ENCODE peak calls at places on chromosomes 16 and 17, in eight cellular contexts. Y, S, J, D, W, H, O and R are unnamed samples. For H3K4me1, the result is how much of the 10 kb centered on the place peaks cover.

GRCh38 chr17:58531661-58532554 is 17.5 kb upstream of the MTMR4 start:
- DNase-seq in O (peak), J (peak), Y (peak), W (peak), D (no peak), H (peak), S (peak), R (no peak)

GRCh38 chr16:53435066-53435688 is 906 bp downstream of the RBL2 start:
- DNase-seq in W (peak), J (peak), O (peak), H (peak), D (peak), Y (peak), S (peak), R (peak)

GRCh38 chr17:30290696-30291570 is 811 bp downstream of the BLMH start:
- DNase-seq in D (peak), J (peak), W (peak), H (peak), Y (peak), S (peak), O (peak), R (peak)

GRCh38 chr17:43418441-43419374 is 19.9 kb downstream of the ARL4D start:
- DNase-seq in H (no peak), O (no peak), D (peak), W (no peak), Y (peak), J (no peak), S (no peak), R (peak)

GRCh38 chr16:54987081-54987480 is 56.4 kb downstream of the IRX5 start:
- DNase-seq in W (no peak), S (no peak), J (no peak), O (no peak), H (no peak), D (no peak), Y (no peak), R (no peak)

GRCh38 chr16:17409894-17410293 is 60.9 kb downstream of the XYLT1 start:
- DNase-seq in S (no peak), O (no peak), Y (no peak), H (no peak), J (no peak), W (no peak), D (no peak), R (no peak)

GRCh38 chr17:75720656-75721462 is at the start of gene ITGB4:
- DNase-seq in H (peak), D (peak), O (peak), W (peak), S (peak), Y (no peak), J (peak), R (peak)

GRCh38 chr16:54242199-54242598 is 44.4 kb downstream of the IRX3 start:
- DNase-seq in J (no peak), H (peak), O (no peak), W (no peak), Y (no peak), S (no peak), D (no peak), R (no peak)

GRCh38 chr17:74296548-74296936 is 22.5 kb downstream of the DNAI2 start:
- DNase-seq in W (peak), O (peak), S (peak), D (peak), H (no peak), Y (peak), J (peak), R (no peak)

GRCh38 chr16:60945225-60945624 is 1091.0 kb downstream of the CDH8 start:
- DNase-seq in D (no peak), J (no peak), W (no peak), Y (no peak), O (no peak), S (no peak), H (no peak), R (no peak)

GRCh38 chr17:48024149-48025039 is 13.2 kb downstream of the COPZ2 start:
- DNase-seq in J (peak), H (peak), Y (no peak), D (peak), W (no peak), S (peak), O (no peak), R (no peak)

GRCh38 chr17:48194097-48194550 is 86.6 kb downstream of the SNX11 start:
- DNase-seq in H (peak), W (no peak), J (no peak), Y (peak), D (no peak), O (no peak), S (no peak), R (no peak)

GRCh38 chr17:65530985-65531507 is 30.4 kb downstream of the AXIN2 start:
- DNase-seq in S (no peak), J (no peak), Y (peak), H (no peak), W (peak), O (no peak), D (no peak), R (no peak)

GRCh38 chr16:1194665-1195392 is 30.2 kb downstream of the TPSG1 start:
- DNase-seq in W (no peak), O (peak), D (no peak), S (no peak), Y (no peak), H (peak), J (no peak), R (no peak)

GRCh38 chr16:69012906-69013305 is 92.5 kb upstream of the HAS3 start:
- DNase-seq in S (no peak), Y (no peak), H (no peak), D (no peak), O (no peak), J (no peak), W (no peak), R (no peak)

GRCh38 chr17:17837966-17838962 is 1.5 kb upstream of the SREBF1 start:
- DNase-seq in S (peak), J (peak), H (no peak), D (peak), O (peak), W (peak), Y (peak), R (no peak)

GRCh38 chr16:85086347-85087291 is 25.7 kb downstream of the CIBAR2 start:
- DNase-seq in S (peak), Y (peak), J (peak), H (peak), D (peak), W (peak), O (peak), R (peak)

GRCh38 chr16:83953796-83954576 is 946 bp downstream of the OSGIN1 start:
- DNase-seq in W (no peak), Y (peak), O (peak), S (no peak), J (no peak), D (peak), H (peak), R (peak)

GRCh38 chr16:62277942-62278341 is 241.7 kb upstream of the CDH8 start:
- DNase-seq in Y (no peak), H (no peak), O (no peak), S (no peak), D (no peak), J (no peak), W (no peak), R (no peak)

GRCh38 chr16:48607056-48607825 is 2.7 kb downstream of the N4BP1 start:
- DNase-seq in J (peak), H (no peak), Y (peak), S (no peak), D (no peak), O (peak), W (no peak), R (peak)

GRCh38 chr17:45131294-45131615 is 1.1 kb downstream of the PLCD3 start:
- DNase-seq in S (no peak), D (no peak), Y (no peak), W (no peak), H (no peak), J (no peak), O (no peak), R (no peak)

GRCh38 chr17:19897108-19897854 is 29.5 kb upstream of the ULK2 start:
- DNase-seq in O (peak), J (no peak), D (no peak), S (peak), Y (no peak), H (no peak), W (no peak), R (no peak)

GRCh38 chr16:4404967-4405696 is 11.3 kb downstream of the CORO7 start:
- DNase-seq in W (no peak), J (peak), Y (no peak), O (no peak), S (no peak), D (no peak), H (no peak), R (no peak)

GRCh38 chr16:86064431-86065250 is 165.7 kb downstream of the IRF8 start:
- DNase-seq in O (no peak), S (no peak), D (no peak), W (no peak), H (no peak), Y (no peak), J (no peak), R (no peak)

GRCh38 chr17:78645421-78646295 is 68.5 kb upstream of the DNAH17 start:
- DNase-seq in S (peak), J (peak), Y (peak), O (peak), D (peak), W (peak), H (peak), R (no peak)

GRCh38 chr16:19853132-19853972 is 31.3 kb downstream of the GPRC5B start:
- DNase-seq in W (no peak), O (no peak), D (no peak), J (no peak), H (no peak), S (no peak), Y (no peak), R (no peak)

GRCh38 chr16:28202147-28202746 is 9.5 kb downstream of the XPO6 start:
- DNase-seq in D (no peak), Y (no peak), J (no peak), W (no peak), S (no peak), H (no peak), O (no peak), R (no peak)

GRCh38 chr16:83851473-83851872 is 43.7 kb downstream of the HSBP1 start:
- DNase-seq in D (no peak), O (peak), Y (no peak), J (no peak), W (no peak), S (no peak), H (no peak), R (no peak)

GRCh38 chr17:77319211-77320031 is 178.7 kb downstream of the SEC14L1 start:
- DNase-seq in D (peak), O (peak), W (peak), Y (peak), H (peak), S (peak), J (peak), R (peak)

GRCh38 chr16:54398986-54399385 is 112.4 kb upstream of the IRX3 start:
- DNase-seq in H (no peak), D (no peak), Y (no peak), S (no peak), O (no peak), W (no peak), J (no peak), R (no peak)

GRCh38 chr16:87856796-87857228 is 12.5 kb downstream of the SLC7A5 start:
- DNase-seq in Y (no peak), W (no peak), S (peak), J (no peak), H (no peak), O (no peak), D (peak), R (no peak)

GRCh38 chr17:10025976-10026785 is 121.1 kb upstream of the RCVRN start:
- DNase-seq in S (no peak), H (no peak), Y (no peak), J (no peak), D (no peak), W (no peak), O (no peak), R (peak)

GRCh38 chr17:35890774-35891155 is 10.6 kb upstream of the CCL5 start:
- DNase-seq in W (no peak), H (peak), J (no peak), Y (no peak), D (no peak), S (no peak), O (peak), R (no peak)

GRCh38 chr17:38617074-38617860 is 11.5 kb upstream of the SRCIN1 start:
- DNase-seq in S (no peak), Y (no peak), D (no peak), J (no peak), H (no peak), O (peak), W (no peak), R (no peak)
- H3K27ac ChIP-seq in S (no peak), Y (no peak), D (no peak), J (no peak), H (no peak), O (no peak), W (no peak), R (no peak)

GRCh38 chr17:50863931-50864330 is 2.2 kb downstream of the TOB1 start:
- DNase-seq in S (no peak), H (no peak), O (no peak), J (no peak), Y (no peak), D (no peak), W (no peak), R (no peak)
- H3K4me1 ChIP-seq in S (under half), H (half or more), O (under half), J (under half), Y (under half), D (under half), W (under half), R (under half)

GRCh38 chr17:49343273-49343672 is 18.8 kb downstream of the ZNF652 start:
- DNase-seq in H (no peak), D (no peak), Y (peak), S (no peak), W (no peak), O (no peak), J (no peak), R (peak)

GRCh38 chr17:49344914-49345313 is 17.1 kb downstream of the ZNF652 start:
- DNase-seq in J (no peak), O (no peak), S (no peak), Y (no peak), W (no peak), D (no peak), H (no peak), R (no peak)

GRCh38 chr17:49339359-49339758 is 22.7 kb downstream of the ZNF652 start:
- DNase-seq in W (no peak), H (no peak), J (no peak), S (no peak), D (no peak), Y (no peak), O (no peak), R (no peak)

GRCh38 chr17:49341356-49341755 is 20.7 kb downstream of the ZNF652 start:
- DNase-seq in J (no peak), D (no peak), S (no peak), W (no peak), H (no peak), O (no peak), Y (no peak), R (no peak)

DNA sequence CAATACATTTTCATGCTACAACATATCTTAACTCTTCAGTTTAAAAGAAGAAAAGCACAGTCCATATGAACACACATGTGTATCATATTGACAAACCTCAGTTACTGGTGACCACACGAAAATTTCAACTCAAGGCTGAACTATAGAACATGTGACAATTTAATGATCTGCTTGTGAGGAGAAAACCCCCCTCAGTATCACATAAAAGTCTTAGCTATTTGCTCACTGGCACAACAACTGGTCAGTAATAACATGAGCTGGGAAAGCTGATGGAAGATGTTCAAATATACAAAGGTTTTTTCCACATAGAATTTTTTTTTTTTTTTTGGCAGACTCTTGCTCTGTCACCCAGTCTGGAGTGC is 19.5 kb downstream of the ZNF652 start:
- DNase-seq in W (no peak), O (no peak), H (no peak), Y (no peak), J (no peak), S (no peak), D (no peak), R (no peak)
- H3K27ac ChIP-seq in W (no peak), O (no peak), H (peak), Y (no peak), J (no peak), S (peak), D (no peak), R (no peak)

GRCh38 chr17:81842725-81843504 is 8.1 kb upstream of the PPP1R27 start:
- DNase-seq in O (no peak), J (no peak), D (no peak), W (no peak), Y (no peak), S (peak), H (no peak), R (peak)
- H3K4me1 ChIP-seq in O (under half), J (under half), D (under half), W (under half), Y (under half), S (under half), H (under half), R (under half)

GRCh38 chr16:58048914-58049696 is 23.6 kb downstream of the MMP15 start:
- DNase-seq in D (no peak), O (no peak), H (no peak), Y (no peak), J (no peak), S (no peak), W (no peak), R (no peak)

GRCh38 chr16:58049697-58050185 is 24.2 kb downstream of the MMP15 start:
- DNase-seq in W (no peak), H (no peak), O (no peak), D (no peak), S (no peak), Y (no peak), J (no peak), R (no peak)

GRCh38 chr16:58047557-58048348 is 22.2 kb downstream of the MMP15 start:
- DNase-seq in O (no peak), J (no peak), D (no peak), H (no peak), S (no peak), Y (no peak), W (no peak), R (no peak)

GRCh38 chr16:58046936-58047335 is 21.4 kb downstream of the MMP15 start:
- DNase-seq in H (no peak), Y (no peak), O (peak), W (no peak), S (no peak), J (no peak), D (no peak), R (no peak)

GRCh38 chr16:58048494-58048893 is 22.9 kb downstream of the MMP15 start:
- DNase-seq in Y (no peak), O (no peak), D (no peak), J (no peak), H (no peak), S (no peak), W (no peak), R (no peak)
- H3K27ac ChIP-seq in Y (no peak), O (no peak), D (no peak), J (no peak), H (no peak), S (no peak), W (no peak), R (no peak)

DNA sequence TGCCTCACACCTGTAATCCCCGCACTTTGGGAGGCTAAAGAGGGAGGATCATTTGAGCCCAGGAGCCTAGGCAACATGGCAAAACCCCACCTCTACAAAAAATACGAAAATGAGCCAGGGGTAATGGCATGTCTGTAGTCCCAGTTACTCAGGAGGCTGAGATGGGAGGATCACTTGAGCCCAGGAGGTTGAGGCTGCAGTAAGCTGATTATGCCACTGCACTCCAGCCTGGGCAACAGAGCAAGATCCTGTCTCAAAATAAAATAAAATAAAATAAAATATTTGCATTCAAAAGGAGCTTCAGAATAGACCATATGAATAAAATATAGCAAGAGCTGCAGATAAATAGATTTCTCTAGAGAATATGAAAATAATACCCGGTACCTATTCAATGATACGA is 71.5 kb upstream of the ATF7IP2 start:
- DNase-seq in O (no peak), H (no peak), Y (no peak), D (no peak), J (no peak), W (no peak), S (no peak), R (no peak)
- H3K4me1 ChIP-seq in O (under half), H (under half), Y (under half), D (under half), J (under half), W (under half), S (under half), R (under half)